ENCODE peak calls at places on chromosome 12, in eight cellular contexts. B is naive thymus-derived CD4-positive, alpha-beta T cell; H is transverse colon; L is endodermal cell; C is left ventricle myocardium inferior; M is pancreas; F is lung; Q is mesendoderm. X is an unnamed sample.

GRCh38 chr12:95553202-95553943 is 2.1 kb upstream of the USP44 start:
- DNase-seq in B (no peak), H (no peak), L (no peak), C (no peak), M (no peak), F (no peak), Q (no peak), X (no peak)

GRCh38 chr12:116222358-116222757 is 55.1 kb downstream of the MED13L start:
- DNase-seq in B (no peak), H (peak; percentile 42), L (no peak), C (no peak), M (peak; percentile 66), F (peak; percentile 85), Q (peak; percentile 39), X (no peak)

GRCh38 chr12:84632556-84632955 is 280.0 kb downstream of the SLC6A15 start:
- DNase-seq in B (no peak), H (no peak), L (no peak), C (no peak), M (no peak), F (no peak), Q (peak; percentile 37), X (no peak)

GRCh38 chr12:75917083-75917482 is 114.5 kb downstream of the PHLDA1 start:
- DNase-seq in B (no peak), H (no peak), L (no peak), C (no peak), M (no peak), F (no peak), Q (no peak), X (no peak)

GRCh38 chr12:125079084-125079483 is 13.8 kb downstream of the AACS start:
- DNase-seq in B (no peak), H (no peak), L (no peak), C (no peak), M (no peak), F (no peak), Q (no peak), X (no peak)

GRCh38 chr12:93894391-93895095 is 217.4 kb downstream of the CRADD start:
- DNase-seq in B (no peak), H (peak; percentile 44), L (no peak), C (peak; percentile 88), M (peak; percentile 30), F (peak; percentile 43), Q (no peak), X (peak; percentile 95)

GRCh38 chr12:8033153-8034044 is 883 bp downstream of the FOXJ2 start:
- DNase-seq in B (peak; percentile 74), H (peak; percentile 55), L (peak; percentile 88), C (peak; percentile 57), M (peak; percentile 49), F (peak; percentile 46), Q (peak; percentile 87), X (peak; percentile 71)

GRCh38 chr12:98997-99396 is 32.4 kb downstream of the IQSEC3 start:
- DNase-seq in B (no peak), H (no peak), L (peak; percentile 79), C (no peak), M (no peak), F (no peak), Q (peak; percentile 50), X (no peak)

GRCh38 chr12:112007945-112008344 is 5.0 kb downstream of the TMEM116 start:
- DNase-seq in B (no peak), H (no peak), L (no peak), C (no peak), M (no peak), F (no peak), Q (no peak), X (no peak)

GRCh38 chr12:18689781-18690180 is 48.0 kb downstream of the PLCZ1 start:
- DNase-seq in B (no peak), H (no peak), L (no peak), C (no peak), M (no peak), F (no peak), Q (no peak), X (no peak)
- H3K4me1 ChIP-seq in B (no peaks in the 10 kb centered on the region), H (no peaks in the 10 kb centered on the region), L (no peaks in the 10 kb centered on the region), C (no peaks in the 10 kb centered on the region), M (no peaks in the 10 kb centered on the region), F (no peaks in the 10 kb centered on the region), Q (no peaks in the 10 kb centered on the region), X (peaks cover 4% of the 10 kb centered on the region)

DNA sequence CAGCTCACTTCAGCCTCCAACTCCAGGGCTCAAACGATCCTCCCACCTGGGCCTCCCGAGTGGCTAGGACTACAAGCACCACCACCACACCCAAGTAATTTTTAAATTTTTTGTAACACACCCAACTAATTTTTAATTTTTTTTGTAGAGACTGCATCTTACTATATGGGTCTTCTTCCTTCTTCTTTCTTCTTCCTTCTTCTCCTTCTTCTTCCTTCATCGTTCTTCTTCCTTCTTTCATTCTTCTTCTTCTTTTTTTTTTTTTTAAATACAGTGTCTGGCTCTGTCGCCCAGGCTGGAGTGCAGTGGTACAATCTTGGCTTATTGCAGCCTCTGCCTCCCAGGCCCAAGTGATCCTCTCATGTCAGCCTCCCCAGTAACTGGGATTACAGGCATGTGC is 965 bp upstream of the CREBL2 start:
- DNase-seq in B (no peak), H (no peak), L (no peak), C (no peak), M (no peak), F (no peak), Q (no peak), X (no peak)
- H3K4me3 ChIP-seq in B (peak overlapping the region; percentile 94), H (peak overlapping the region; percentile 85), L (peak overlapping the region; percentile 89), C (peak overlapping the region; percentile 90), M (no peak overlapping the region), F (no peak overlapping the region), Q (no peak overlapping the region), X (peak overlapping the region; percentile 73)

DNA sequence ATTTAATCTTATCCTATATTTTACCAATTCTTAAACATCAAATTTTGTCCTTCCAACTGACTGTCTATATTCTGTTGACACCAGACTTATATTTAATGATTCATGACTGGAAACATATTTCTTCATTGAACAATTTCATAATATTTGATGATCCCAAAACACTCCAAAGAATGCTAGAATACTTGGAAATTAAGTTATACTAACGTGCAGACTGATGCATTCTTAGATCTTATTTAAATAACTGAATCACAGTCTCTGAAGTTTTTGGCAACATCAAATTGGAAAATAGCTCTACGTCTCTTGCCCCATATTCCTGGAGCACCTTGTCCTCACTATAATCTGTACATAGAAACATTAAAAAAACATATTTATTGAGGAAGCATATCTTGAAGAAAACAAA is 127.4 kb downstream of the HMGA2 start:
- DNase-seq in B (no peak), H (no peak), L (no peak), C (no peak), M (no peak), F (no peak), Q (no peak), X (no peak)
- H3K4me1 ChIP-seq in B (no peaks in the 10 kb centered on the region), H (no peaks in the 10 kb centered on the region), L (peaks cover 11% of the 10 kb centered on the region), C (peaks cover 16% of the 10 kb centered on the region), M (no peaks in the 10 kb centered on the region), F (peaks cover 1% of the 10 kb centered on the region), Q (no peaks in the 10 kb centered on the region), X (no peaks in the 10 kb centered on the region)

DNA sequence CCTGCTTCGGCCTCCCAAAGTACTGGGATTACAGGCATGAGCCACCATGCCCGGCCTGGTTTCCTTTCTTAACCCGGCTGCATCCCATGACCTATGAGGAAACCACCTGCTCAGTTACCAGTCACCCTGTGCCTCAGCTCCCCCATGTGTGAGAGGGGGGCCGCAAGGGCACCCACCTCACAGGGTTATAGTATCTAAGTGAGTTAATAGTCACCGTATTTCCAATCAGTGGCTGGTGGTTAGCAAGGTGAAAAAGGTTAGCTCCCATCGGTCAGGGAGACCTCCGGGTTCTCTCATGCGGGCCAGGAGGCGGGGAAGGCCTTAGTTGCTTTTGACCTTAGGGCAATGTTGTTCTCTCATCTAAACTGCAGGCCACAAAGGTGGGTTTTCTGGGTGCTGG is 6.7 kb downstream of the LRP1 start:
- DNase-seq in B (peak; percentile 1), H (peak; percentile 4), L (peak; percentile 66), C (no peak), M (no peak), F (no peak), Q (no peak), X (no peak)
- H3K4me3 ChIP-seq in B (no peak overlapping the region), H (no peak overlapping the region), L (no peak overlapping the region), C (peak overlapping the region; percentile 91), M (no peak overlapping the region), F (no peak overlapping the region), Q (no peak overlapping the region), X (peak overlapping the region; percentile 17)